ENCODE peak calls at places on chromosome 17, in seven cellular contexts. One of them, this sample, is unnamed.

GRCh38 chr17:77681820-77682219 is 276.7 kb upstream of the TNRC6C start:
- DNase-seq in ELR: no peak
- DNase-seq in NCI-H1105 treated with DMSO at 0.1 percent for 48 hours: peak; percentile 3
- DNase-seq in activated T-cell treated with anti-CD3 and anti-CD28 coated beads for 4 hours: no peak
- DNase-seq in NCI-H1092: peak; percentile 76
- DNase-seq in HT-29: no peak
- DNase-seq in stimulated activated CD4-positive, alpha-beta T cell treated with anti-CD3 and anti-CD28 coated beads, Interleukin-2, amount 100 ng/mL, for 24 hours: no peak
- DNase-seq in this sample: no peak

GRCh38 chr17:35586569-35587073 is 501 bp upstream of the AP2B1 start:
- DNase-seq in HT-29: no peak
- DNase-seq in activated T-cell treated with anti-CD3 and anti-CD28 coated beads for 4 hours: peak; percentile 9
- DNase-seq in NCI-H1105 treated with DMSO at 0.1 percent for 48 hours: no peak
- DNase-seq in NCI-H1092: no peak
- DNase-seq in ELR: no peak
- DNase-seq in stimulated activated CD4-positive, alpha-beta T cell treated with anti-CD3 and anti-CD28 coated beads, Interleukin-2, amount 100 ng/mL, for 24 hours: no peak
- DNase-seq in this sample: no peak

GRCh38 chr17:45052052-45052772 is 780 bp upstream of the DCAKD start:
- DNase-seq in ELR: peak; percentile 68
- DNase-seq in NCI-H1092: no peak
- DNase-seq in HT-29: peak; percentile 45
- DNase-seq in activated T-cell treated with anti-CD3 and anti-CD28 coated beads for 4 hours: no peak
- DNase-seq in NCI-H1105 treated with DMSO at 0.1 percent for 48 hours: peak; percentile 63
- DNase-seq in stimulated activated CD4-positive, alpha-beta T cell treated with anti-CD3 and anti-CD28 coated beads, Interleukin-2, amount 100 ng/mL, for 24 hours: peak; percentile 44
- DNase-seq in this sample: peak; percentile 90

GRCh38 chr17:57110152-57110542 is 25.1 kb downstream of the AKAP1 start:
- DNase-seq in stimulated activated CD4-positive, alpha-beta T cell treated with anti-CD3 and anti-CD28 coated beads, Interleukin-2, amount 100 ng/mL, for 24 hours: no peak
- DNase-seq in activated T-cell treated with anti-CD3 and anti-CD28 coated beads for 4 hours: no peak
- DNase-seq in HT-29: no peak
- DNase-seq in NCI-H1092: no peak
- DNase-seq in NCI-H1105 treated with DMSO at 0.1 percent for 48 hours: no peak
- DNase-seq in ELR: no peak
- DNase-seq in this sample: no peak

GRCh38 chr17:3888343-3889171 is 4.3 kb downstream of the CAMKK1 start:
- DNase-seq in activated T-cell treated with anti-CD3 and anti-CD28 coated beads for 4 hours: no peak
- DNase-seq in HT-29: peak; percentile 77
- DNase-seq in ELR: peak; percentile 96
- DNase-seq in NCI-H1105 treated with DMSO at 0.1 percent for 48 hours: no peak
- DNase-seq in stimulated activated CD4-positive, alpha-beta T cell treated with anti-CD3 and anti-CD28 coated beads, Interleukin-2, amount 100 ng/mL, for 24 hours: no peak
- DNase-seq in NCI-H1092: peak; percentile 65
- DNase-seq in this sample: peak; percentile 96

GRCh38 chr17:4150106-4150505 is 7.1 kb downstream of the CYB5D2 start:
- DNase-seq in NCI-H1105 treated with DMSO at 0.1 percent for 48 hours: no peak
- DNase-seq in activated T-cell treated with anti-CD3 and anti-CD28 coated beads for 4 hours: no peak
- DNase-seq in HT-29: no peak
- DNase-seq in ELR: no peak
- DNase-seq in NCI-H1092: no peak
- DNase-seq in stimulated activated CD4-positive, alpha-beta T cell treated with anti-CD3 and anti-CD28 coated beads, Interleukin-2, amount 100 ng/mL, for 24 hours: no peak
- DNase-seq in this sample: no peak

GRCh38 chr17:42985225-42985624 is 4.9 kb downstream of the RUNDC1 start:
- DNase-seq in activated T-cell treated with anti-CD3 and anti-CD28 coated beads for 4 hours: no peak
- DNase-seq in NCI-H1092: no peak
- DNase-seq in NCI-H1105 treated with DMSO at 0.1 percent for 48 hours: no peak
- DNase-seq in ELR: no peak
- DNase-seq in HT-29: no peak
- DNase-seq in stimulated activated CD4-positive, alpha-beta T cell treated with anti-CD3 and anti-CD28 coated beads, Interleukin-2, amount 100 ng/mL, for 24 hours: no peak
- DNase-seq in this sample: no peak

GRCh38 chr17:3695723-3696411 is at the start of gene P2RX5:
- DNase-seq in ELR: peak; percentile 30
- DNase-seq in stimulated activated CD4-positive, alpha-beta T cell treated with anti-CD3 and anti-CD28 coated beads, Interleukin-2, amount 100 ng/mL, for 24 hours: peak; percentile 61
- DNase-seq in activated T-cell treated with anti-CD3 and anti-CD28 coated beads for 4 hours: peak; percentile 11
- DNase-seq in NCI-H1105 treated with DMSO at 0.1 percent for 48 hours: no peak
- DNase-seq in HT-29: no peak
- DNase-seq in NCI-H1092: no peak
- DNase-seq in this sample: peak; percentile 54

GRCh38 chr17:36918260-36918691 is 19.0 kb upstream of the LHX1 start:
- DNase-seq in NCI-H1105 treated with DMSO at 0.1 percent for 48 hours: no peak
- DNase-seq in activated T-cell treated with anti-CD3 and anti-CD28 coated beads for 4 hours: no peak
- DNase-seq in HT-29: peak; percentile 19
- DNase-seq in ELR: peak; percentile 54
- DNase-seq in stimulated activated CD4-positive, alpha-beta T cell treated with anti-CD3 and anti-CD28 coated beads, Interleukin-2, amount 100 ng/mL, for 24 hours: no peak
- DNase-seq in NCI-H1092: no peak
- DNase-seq in this sample: no peak

GRCh38 chr17:38431343-38432145 is 3.3 kb downstream of the ARHGAP23 start:
- DNase-seq in NCI-H1105 treated with DMSO at 0.1 percent for 48 hours: no peak
- DNase-seq in stimulated activated CD4-positive, alpha-beta T cell treated with anti-CD3 and anti-CD28 coated beads, Interleukin-2, amount 100 ng/mL, for 24 hours: no peak
- DNase-seq in ELR: no peak
- DNase-seq in NCI-H1092: no peak
- DNase-seq in activated T-cell treated with anti-CD3 and anti-CD28 coated beads for 4 hours: no peak
- DNase-seq in HT-29: no peak
- DNase-seq in this sample: no peak

GRCh38 chr17:19374136-19374535 is 4.2 kb upstream of the MAPK7 start:
- DNase-seq in stimulated activated CD4-positive, alpha-beta T cell treated with anti-CD3 and anti-CD28 coated beads, Interleukin-2, amount 100 ng/mL, for 24 hours: no peak
- DNase-seq in NCI-H1105 treated with DMSO at 0.1 percent for 48 hours: no peak
- DNase-seq in HT-29: no peak
- DNase-seq in NCI-H1092: no peak
- DNase-seq in activated T-cell treated with anti-CD3 and anti-CD28 coated beads for 4 hours: no peak
- DNase-seq in ELR: no peak
- DNase-seq in this sample: no peak

GRCh38 chr17:31404028-31404949 is 12.8 kb downstream of the RAB11FIP4 start:
- DNase-seq in NCI-H1092: no peak
- DNase-seq in stimulated activated CD4-positive, alpha-beta T cell treated with anti-CD3 and anti-CD28 coated beads, Interleukin-2, amount 100 ng/mL, for 24 hours: no peak
- DNase-seq in NCI-H1105 treated with DMSO at 0.1 percent for 48 hours: no peak
- DNase-seq in activated T-cell treated with anti-CD3 and anti-CD28 coated beads for 4 hours: no peak
- DNase-seq in ELR: peak; percentile 24
- DNase-seq in HT-29: no peak
- DNase-seq in this sample: no peak

GRCh38 chr17:63780507-63780906 is 6.5 kb downstream of the DDX42 start:
- DNase-seq in HT-29: peak; percentile 48
- DNase-seq in ELR: peak; percentile 51
- DNase-seq in activated T-cell treated with anti-CD3 and anti-CD28 coated beads for 4 hours: no peak
- DNase-seq in NCI-H1105 treated with DMSO at 0.1 percent for 48 hours: no peak
- DNase-seq in NCI-H1092: no peak
- DNase-seq in stimulated activated CD4-positive, alpha-beta T cell treated with anti-CD3 and anti-CD28 coated beads, Interleukin-2, amount 100 ng/mL, for 24 hours: no peak
- DNase-seq in this sample: peak; percentile 21

GRCh38 chr17:5877948-5878347 is 192.2 kb upstream of the WSCD1 start:
- DNase-seq in HT-29: no peak
- DNase-seq in ELR: no peak
- DNase-seq in NCI-H1105 treated with DMSO at 0.1 percent for 48 hours: no peak
- DNase-seq in activated T-cell treated with anti-CD3 and anti-CD28 coated beads for 4 hours: no peak
- DNase-seq in stimulated activated CD4-positive, alpha-beta T cell treated with anti-CD3 and anti-CD28 coated beads, Interleukin-2, amount 100 ng/mL, for 24 hours: no peak
- DNase-seq in NCI-H1092: no peak
- DNase-seq in this sample: no peak

GRCh38 chr17:66494023-66494803 is 191.8 kb downstream of the PRKCA start:
- DNase-seq in NCI-H1092: no peak
- DNase-seq in ELR: peak; percentile 99
- DNase-seq in stimulated activated CD4-positive, alpha-beta T cell treated with anti-CD3 and anti-CD28 coated beads, Interleukin-2, amount 100 ng/mL, for 24 hours: no peak
- DNase-seq in HT-29: peak; percentile 30
- DNase-seq in NCI-H1105 treated with DMSO at 0.1 percent for 48 hours: no peak
- DNase-seq in activated T-cell treated with anti-CD3 and anti-CD28 coated beads for 4 hours: no peak
- DNase-seq in this sample: peak; percentile 90

GRCh38 chr17:44779211-44780025 is 20.6 kb downstream of the ADAM11 start:
- DNase-seq in stimulated activated CD4-positive, alpha-beta T cell treated with anti-CD3 and anti-CD28 coated beads, Interleukin-2, amount 100 ng/mL, for 24 hours: peak; percentile 90
- DNase-seq in HT-29: peak; percentile 65
- DNase-seq in activated T-cell treated with anti-CD3 and anti-CD28 coated beads for 4 hours: peak; percentile 82
- DNase-seq in NCI-H1092: peak; percentile 21
- DNase-seq in ELR: peak; percentile 88
- DNase-seq in NCI-H1105 treated with DMSO at 0.1 percent for 48 hours: peak; percentile 52
- DNase-seq in this sample: peak; percentile 91

GRCh38 chr17:43399839-43400328 is 1.1 kb downstream of the ARL4D start:
- DNase-seq in NCI-H1105 treated with DMSO at 0.1 percent for 48 hours: no peak
- DNase-seq in NCI-H1092: no peak
- DNase-seq in activated T-cell treated with anti-CD3 and anti-CD28 coated beads for 4 hours: no peak
- DNase-seq in ELR: no peak
- DNase-seq in stimulated activated CD4-positive, alpha-beta T cell treated with anti-CD3 and anti-CD28 coated beads, Interleukin-2, amount 100 ng/mL, for 24 hours: no peak
- DNase-seq in HT-29: no peak
- DNase-seq in this sample: peak; percentile 30

GRCh38 chr17:5753421-5753820 is 169.1 kb upstream of the NLRP1 start:
- DNase-seq in NCI-H1105 treated with DMSO at 0.1 percent for 48 hours: no peak
- DNase-seq in ELR: no peak
- DNase-seq in NCI-H1092: no peak
- DNase-seq in HT-29: no peak
- DNase-seq in activated T-cell treated with anti-CD3 and anti-CD28 coated beads for 4 hours: no peak
- DNase-seq in stimulated activated CD4-positive, alpha-beta T cell treated with anti-CD3 and anti-CD28 coated beads, Interleukin-2, amount 100 ng/mL, for 24 hours: no peak
- DNase-seq in this sample: no peak

GRCh38 chr17:46136820-46137219 is 56.4 kb downstream of the KANSL1 start:
- DNase-seq in activated T-cell treated with anti-CD3 and anti-CD28 coated beads for 4 hours: no peak
- DNase-seq in HT-29: no peak
- DNase-seq in NCI-H1092: no peak
- DNase-seq in stimulated activated CD4-positive, alpha-beta T cell treated with anti-CD3 and anti-CD28 coated beads, Interleukin-2, amount 100 ng/mL, for 24 hours: no peak
- DNase-seq in ELR: no peak
- DNase-seq in NCI-H1105 treated with DMSO at 0.1 percent for 48 hours: no peak
- DNase-seq in this sample: no peak

GRCh38 chr17:2054740-2055493 is at the start of gene HIC1:
- DNase-seq in activated T-cell treated with anti-CD3 and anti-CD28 coated beads for 4 hours: peak; percentile 68
- DNase-seq in HT-29: peak; percentile 68
- DNase-seq in NCI-H1105 treated with DMSO at 0.1 percent for 48 hours: peak; percentile 35
- DNase-seq in ELR: peak; percentile 87
- DNase-seq in NCI-H1092: no peak
- DNase-seq in stimulated activated CD4-positive, alpha-beta T cell treated with anti-CD3 and anti-CD28 coated beads, Interleukin-2, amount 100 ng/mL, for 24 hours: peak; percentile 85
- DNase-seq in this sample: peak; percentile 83

GRCh38 chr17:63699638-63700527 is at the start of gene LIMD2:
- DNase-seq in HT-29: no peak
- DNase-seq in ELR: peak; percentile 51
- DNase-seq in NCI-H1092: peak; percentile 66
- DNase-seq in activated T-cell treated with anti-CD3 and anti-CD28 coated beads for 4 hours: peak; percentile 76
- DNase-seq in NCI-H1105 treated with DMSO at 0.1 percent for 48 hours: peak; percentile 49
- DNase-seq in stimulated activated CD4-positive, alpha-beta T cell treated with anti-CD3 and anti-CD28 coated beads, Interleukin-2, amount 100 ng/mL, for 24 hours: peak; percentile 84
- DNase-seq in this sample: peak; percentile 81

GRCh38 chr17:35560703-35561102 is at the start of gene SLFN14:
- DNase-seq in ELR: no peak
- DNase-seq in NCI-H1105 treated with DMSO at 0.1 percent for 48 hours: no peak
- DNase-seq in HT-29: no peak
- DNase-seq in NCI-H1092: no peak
- DNase-seq in activated T-cell treated with anti-CD3 and anti-CD28 coated beads for 4 hours: no peak
- DNase-seq in stimulated activated CD4-positive, alpha-beta T cell treated with anti-CD3 and anti-CD28 coated beads, Interleukin-2, amount 100 ng/mL, for 24 hours: no peak
- DNase-seq in this sample: no peak

GRCh38 chr17:57782642-57783337 is 37.7 kb upstream of the CCDC182 start:
- DNase-seq in NCI-H1092: no peak
- DNase-seq in ELR: no peak
- DNase-seq in NCI-H1105 treated with DMSO at 0.1 percent for 48 hours: no peak
- DNase-seq in activated T-cell treated with anti-CD3 and anti-CD28 coated beads for 4 hours: no peak
- DNase-seq in HT-29: no peak
- DNase-seq in stimulated activated CD4-positive, alpha-beta T cell treated with anti-CD3 and anti-CD28 coated beads, Interleukin-2, amount 100 ng/mL, for 24 hours: no peak
- DNase-seq in this sample: peak; percentile 77

GRCh38 chr17:77831497-77832179 is 126.9 kb upstream of the TNRC6C start:
- DNase-seq in NCI-H1092: no peak
- DNase-seq in ELR: peak; percentile 80
- DNase-seq in activated T-cell treated with anti-CD3 and anti-CD28 coated beads for 4 hours: no peak
- DNase-seq in HT-29: no peak
- DNase-seq in NCI-H1105 treated with DMSO at 0.1 percent for 48 hours: no peak
- DNase-seq in stimulated activated CD4-positive, alpha-beta T cell treated with anti-CD3 and anti-CD28 coated beads, Interleukin-2, amount 100 ng/mL, for 24 hours: no peak
- DNase-seq in this sample: no peak

This sample was measured in DMS53.